ENCODE peak calls at places on chromosomes 5 and 9, in ten cellular contexts. One of them, this sample, is unnamed.
A peak's percentile ranks its signal among the peaks of the same experiment; 100 is the strongest.

GRCh38 chr5:81534481-81534840 is 140.5 kb upstream of the ACOT12 start:
- DNase-seq in CD8-positive, alpha-beta T cell: no peak
- DNase-seq in right cardiac atrium: no peak
- DNase-seq in SK-N-MC: no peak
- DNase-seq in IMR-90: peak; percentile 4
- DNase-seq in heart right ventricle: no peak
- DNase-seq in MM.1S: no peak
- DNase-seq in cardiac fibroblast: peak; percentile 53
- DNase-seq in esophagus squamous epithelium: no peak
- DNase-seq in mesendoderm: no peak
- DNase-seq in this sample: no peak

GRCh38 chr5:57276353-57276752 is 102.5 kb downstream of the GPBP1 start:
- DNase-seq in CD8-positive, alpha-beta T cell: no peak
- DNase-seq in right cardiac atrium: no peak
- DNase-seq in SK-N-MC: no peak
- DNase-seq in IMR-90: no peak
- DNase-seq in heart right ventricle: no peak
- DNase-seq in MM.1S: no peak
- DNase-seq in cardiac fibroblast: peak; percentile 34
- DNase-seq in esophagus squamous epithelium: no peak
- DNase-seq in mesendoderm: peak; percentile 11
- DNase-seq in this sample: no peak

GRCh38 chr5:171801-172331 is 19.4 kb upstream of the LRRC14B start:
- DNase-seq in CD8-positive, alpha-beta T cell: no peak
- DNase-seq in right cardiac atrium: no peak
- DNase-seq in SK-N-MC: no peak
- DNase-seq in IMR-90: no peak
- DNase-seq in heart right ventricle: no peak
- DNase-seq in MM.1S: no peak
- DNase-seq in cardiac fibroblast: no peak
- DNase-seq in esophagus squamous epithelium: no peak
- DNase-seq in mesendoderm: no peak
- DNase-seq in this sample: no peak

GRCh38 chr9:120395374-120395773 is 184.6 kb downstream of the CDK5RAP2 start:
- DNase-seq in CD8-positive, alpha-beta T cell: no peak
- DNase-seq in right cardiac atrium: no peak
- DNase-seq in SK-N-MC: no peak
- DNase-seq in IMR-90: no peak
- DNase-seq in heart right ventricle: no peak
- DNase-seq in MM.1S: no peak
- DNase-seq in cardiac fibroblast: no peak
- DNase-seq in esophagus squamous epithelium: no peak
- DNase-seq in mesendoderm: no peak
- DNase-seq in this sample: no peak

GRCh38 chr5:104199771-104200170 is 637.2 kb upstream of the NUDT12 start:
- DNase-seq in CD8-positive, alpha-beta T cell: no peak
- DNase-seq in right cardiac atrium: no peak
- DNase-seq in SK-N-MC: no peak
- DNase-seq in IMR-90: no peak
- DNase-seq in heart right ventricle: no peak
- DNase-seq in MM.1S: no peak
- DNase-seq in cardiac fibroblast: peak; percentile 13
- DNase-seq in esophagus squamous epithelium: no peak
- DNase-seq in mesendoderm: no peak
- DNase-seq in this sample: no peak

GRCh38 chr5:124021066-124021641 is 509.2 kb downstream of the CSNK1G3 start:
- DNase-seq in CD8-positive, alpha-beta T cell: no peak
- DNase-seq in right cardiac atrium: no peak
- DNase-seq in SK-N-MC: no peak
- DNase-seq in IMR-90: no peak
- DNase-seq in heart right ventricle: no peak
- DNase-seq in MM.1S: no peak
- DNase-seq in cardiac fibroblast: no peak
- DNase-seq in esophagus squamous epithelium: no peak
- DNase-seq in mesendoderm: peak; percentile 37
- DNase-seq in this sample: no peak

GRCh38 chr5:88515881-88516819 is 247.5 kb upstream of the TMEM161B start:
- DNase-seq in CD8-positive, alpha-beta T cell: no peak
- DNase-seq in right cardiac atrium: no peak
- DNase-seq in SK-N-MC: no peak
- DNase-seq in IMR-90: peak; percentile 50
- DNase-seq in heart right ventricle: no peak
- DNase-seq in MM.1S: no peak
- DNase-seq in cardiac fibroblast: no peak
- DNase-seq in esophagus squamous epithelium: no peak
- DNase-seq in mesendoderm: no peak
- DNase-seq in this sample: no peak

GRCh38 chr5:110019119-110019518 is 329.4 kb downstream of the MAN2A1 start:
- DNase-seq in CD8-positive, alpha-beta T cell: no peak
- DNase-seq in right cardiac atrium: no peak
- DNase-seq in SK-N-MC: no peak
- DNase-seq in IMR-90: no peak
- DNase-seq in heart right ventricle: no peak
- DNase-seq in MM.1S: no peak
- DNase-seq in cardiac fibroblast: no peak
- DNase-seq in esophagus squamous epithelium: no peak
- DNase-seq in mesendoderm: no peak
- DNase-seq in this sample: no peak

GRCh38 chr9:21933865-21934264 is 60.3 kb downstream of the CDKN2A start:
- DNase-seq in CD8-positive, alpha-beta T cell: no peak
- DNase-seq in right cardiac atrium: no peak
- DNase-seq in SK-N-MC: no peak
- DNase-seq in IMR-90: peak; percentile 57
- DNase-seq in heart right ventricle: no peak
- DNase-seq in MM.1S: no peak
- DNase-seq in cardiac fibroblast: peak; percentile 73
- DNase-seq in esophagus squamous epithelium: no peak
- DNase-seq in mesendoderm: no peak
- DNase-seq in this sample: no peak

GRCh38 chr5:122091942-122092600 is 14.0 kb upstream of the LOX start:
- DNase-seq in CD8-positive, alpha-beta T cell: no peak
- DNase-seq in right cardiac atrium: no peak
- DNase-seq in SK-N-MC: peak; percentile 26
- DNase-seq in IMR-90: peak; percentile 77
- DNase-seq in heart right ventricle: no peak
- DNase-seq in MM.1S: no peak
- DNase-seq in cardiac fibroblast: peak; percentile 73
- DNase-seq in esophagus squamous epithelium: no peak
- DNase-seq in mesendoderm: peak; percentile 64
- DNase-seq in this sample: no peak

GRCh38 chr5:96528262-96528661 is 95.2 kb upstream of the PCSK1 start:
- DNase-seq in CD8-positive, alpha-beta T cell: no peak
- DNase-seq in right cardiac atrium: no peak
- DNase-seq in SK-N-MC: no peak
- DNase-seq in IMR-90: no peak
- DNase-seq in heart right ventricle: no peak
- DNase-seq in MM.1S: no peak
- DNase-seq in cardiac fibroblast: no peak
- DNase-seq in esophagus squamous epithelium: no peak
- DNase-seq in mesendoderm: peak; percentile 33
- DNase-seq in this sample: no peak

GRCh38 chr9:76799481-76799880 is 35.2 kb downstream of the PCA3 start:
- DNase-seq in CD8-positive, alpha-beta T cell: no peak
- DNase-seq in right cardiac atrium: no peak
- DNase-seq in SK-N-MC: no peak
- DNase-seq in IMR-90: no peak
- DNase-seq in heart right ventricle: no peak
- DNase-seq in MM.1S: no peak
- DNase-seq in cardiac fibroblast: no peak
- DNase-seq in esophagus squamous epithelium: no peak
- DNase-seq in mesendoderm: no peak
- DNase-seq in this sample: no peak

DNA sequence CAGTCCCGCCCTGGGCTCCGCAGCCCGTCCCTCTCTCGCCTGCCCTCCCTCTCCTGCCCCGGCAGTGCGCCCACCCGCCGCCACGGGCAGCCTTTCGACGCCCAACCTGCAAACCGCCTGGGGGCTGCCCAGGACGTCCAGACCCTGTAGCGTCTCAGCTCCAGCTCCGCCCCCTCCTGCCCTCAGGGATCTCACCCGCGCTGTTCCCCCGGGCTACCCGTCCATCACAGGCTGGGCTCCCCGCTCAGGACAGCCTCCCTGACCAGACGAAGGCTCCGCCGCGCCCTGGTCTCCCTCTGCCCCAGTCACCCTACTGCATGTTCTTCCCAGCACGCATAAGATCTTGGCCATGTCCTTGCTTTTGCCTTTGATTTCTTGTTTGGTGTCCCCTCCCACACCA is 1.4 kb downstream of the RASGEF1C start:
- DNase-seq in CD8-positive, alpha-beta T cell: no peak
- DNase-seq in right cardiac atrium: no peak
- DNase-seq in SK-N-MC: no peak
- DNase-seq in IMR-90: no peak
- DNase-seq in heart right ventricle: no peak
- DNase-seq in MM.1S: no peak
- DNase-seq in cardiac fibroblast: no peak
- DNase-seq in esophagus squamous epithelium: no peak
- DNase-seq in mesendoderm: no peak
- DNase-seq in this sample: no peak
- H3K4me3 ChIP-seq in CD8-positive, alpha-beta T cell: no peak overlapping the region
- H3K4me3 ChIP-seq in right cardiac atrium: no peak overlapping the region
- H3K4me3 ChIP-seq in SK-N-MC: no peak overlapping the region
- H3K4me3 ChIP-seq in IMR-90: no peak overlapping the region
- H3K4me3 ChIP-seq in heart right ventricle: no peak overlapping the region
- H3K4me3 ChIP-seq in MM.1S: no peak overlapping the region
- H3K4me3 ChIP-seq in cardiac fibroblast: no peak overlapping the region
- H3K4me3 ChIP-seq in esophagus squamous epithelium: no peak overlapping the region
- H3K4me3 ChIP-seq in mesendoderm: no peak overlapping the region
- H3K4me3 ChIP-seq in this sample: no peak overlapping the region

DNA sequence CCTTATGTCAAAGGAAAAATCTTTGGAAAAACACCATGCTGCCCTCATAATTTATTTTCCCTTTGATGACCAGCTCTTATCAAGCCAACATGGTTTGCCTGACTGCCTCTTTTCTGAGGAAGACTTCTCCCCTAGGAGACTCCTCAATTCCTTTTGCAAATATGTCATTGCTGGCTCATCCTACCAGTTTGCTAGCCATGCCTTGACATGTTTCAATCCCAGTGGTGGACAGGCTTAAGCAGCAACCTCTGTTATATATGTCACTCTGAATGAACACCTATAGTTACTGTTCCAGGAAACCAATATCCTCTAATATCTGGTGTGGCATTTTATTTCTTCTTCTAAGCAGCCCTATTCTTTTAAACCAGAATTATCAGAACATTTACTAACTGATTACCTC is 615.8 kb downstream of the HTR1A start:
- DNase-seq in CD8-positive, alpha-beta T cell: no peak
- DNase-seq in right cardiac atrium: no peak
- DNase-seq in SK-N-MC: no peak
- DNase-seq in IMR-90: no peak
- DNase-seq in heart right ventricle: no peak
- DNase-seq in MM.1S: no peak
- DNase-seq in cardiac fibroblast: no peak
- DNase-seq in esophagus squamous epithelium: no peak
- DNase-seq in mesendoderm: no peak
- DNase-seq in this sample: no peak
- H3K4me3 ChIP-seq in CD8-positive, alpha-beta T cell: no peak overlapping the region
- H3K4me3 ChIP-seq in right cardiac atrium: no peak overlapping the region
- H3K4me3 ChIP-seq in SK-N-MC: no peak overlapping the region
- H3K4me3 ChIP-seq in IMR-90: no peak overlapping the region
- H3K4me3 ChIP-seq in heart right ventricle: no peak overlapping the region
- H3K4me3 ChIP-seq in MM.1S: no peak overlapping the region
- H3K4me3 ChIP-seq in cardiac fibroblast: no peak overlapping the region
- H3K4me3 ChIP-seq in esophagus squamous epithelium: no peak overlapping the region
- H3K4me3 ChIP-seq in mesendoderm: no peak overlapping the region
- H3K4me3 ChIP-seq in this sample: no peak overlapping the region

DNA sequence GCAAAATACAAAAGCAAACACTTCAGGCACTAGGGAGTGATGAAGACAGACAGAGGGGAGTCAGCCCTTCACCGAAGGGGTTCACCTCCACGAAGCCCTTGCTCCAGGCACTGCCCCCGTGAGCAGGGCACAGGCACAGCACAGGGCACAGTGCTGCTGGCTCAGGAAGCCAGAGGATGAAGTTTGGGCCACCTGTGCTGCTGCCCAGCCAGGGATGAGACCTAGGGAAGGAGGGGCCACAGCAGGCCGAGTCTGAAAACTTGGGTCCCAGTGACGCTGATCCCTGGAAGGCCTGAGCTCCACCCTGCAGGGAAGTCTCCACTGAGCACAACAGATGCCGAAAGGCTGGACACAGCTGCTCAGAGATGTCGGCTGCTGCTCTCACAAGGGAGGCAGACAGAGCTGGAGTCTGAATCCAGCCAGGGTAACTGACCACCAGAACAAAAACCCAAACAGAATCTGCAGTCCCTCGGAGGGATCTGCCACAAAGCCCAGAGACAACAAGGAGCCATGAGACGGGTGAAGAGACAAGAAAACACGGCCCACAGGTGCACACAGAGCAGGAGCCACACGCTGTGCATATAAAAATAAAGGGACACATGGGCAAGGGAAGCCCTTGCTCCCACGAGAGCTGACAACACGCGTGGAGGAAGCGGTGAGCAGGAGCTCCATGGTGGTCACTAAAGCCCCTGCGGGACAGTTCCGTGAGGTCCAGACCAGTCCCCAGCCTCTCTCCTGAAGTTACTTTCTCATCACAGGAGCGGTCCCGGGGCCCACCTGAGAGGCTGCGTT is 91.0 kb downstream of the CAMSAP1 start:
- DNase-seq in CD8-positive, alpha-beta T cell: no peak
- DNase-seq in right cardiac atrium: no peak
- DNase-seq in SK-N-MC: no peak
- DNase-seq in IMR-90: no peak
- DNase-seq in heart right ventricle: no peak
- DNase-seq in MM.1S: no peak
- DNase-seq in cardiac fibroblast: no peak
- DNase-seq in esophagus squamous epithelium: no peak
- DNase-seq in mesendoderm: no peak
- DNase-seq in this sample: no peak
- H3K4me3 ChIP-seq in CD8-positive, alpha-beta T cell: no peak overlapping the region
- H3K4me3 ChIP-seq in right cardiac atrium: no peak overlapping the region
- H3K4me3 ChIP-seq in SK-N-MC: no peak overlapping the region
- H3K4me3 ChIP-seq in IMR-90: no peak overlapping the region
- H3K4me3 ChIP-seq in heart right ventricle: no peak overlapping the region
- H3K4me3 ChIP-seq in MM.1S: no peak overlapping the region
- H3K4me3 ChIP-seq in cardiac fibroblast: no peak overlapping the region
- H3K4me3 ChIP-seq in esophagus squamous epithelium: no peak overlapping the region
- H3K4me3 ChIP-seq in mesendoderm: no peak overlapping the region
- H3K4me3 ChIP-seq in this sample: no peak overlapping the region

DNA sequence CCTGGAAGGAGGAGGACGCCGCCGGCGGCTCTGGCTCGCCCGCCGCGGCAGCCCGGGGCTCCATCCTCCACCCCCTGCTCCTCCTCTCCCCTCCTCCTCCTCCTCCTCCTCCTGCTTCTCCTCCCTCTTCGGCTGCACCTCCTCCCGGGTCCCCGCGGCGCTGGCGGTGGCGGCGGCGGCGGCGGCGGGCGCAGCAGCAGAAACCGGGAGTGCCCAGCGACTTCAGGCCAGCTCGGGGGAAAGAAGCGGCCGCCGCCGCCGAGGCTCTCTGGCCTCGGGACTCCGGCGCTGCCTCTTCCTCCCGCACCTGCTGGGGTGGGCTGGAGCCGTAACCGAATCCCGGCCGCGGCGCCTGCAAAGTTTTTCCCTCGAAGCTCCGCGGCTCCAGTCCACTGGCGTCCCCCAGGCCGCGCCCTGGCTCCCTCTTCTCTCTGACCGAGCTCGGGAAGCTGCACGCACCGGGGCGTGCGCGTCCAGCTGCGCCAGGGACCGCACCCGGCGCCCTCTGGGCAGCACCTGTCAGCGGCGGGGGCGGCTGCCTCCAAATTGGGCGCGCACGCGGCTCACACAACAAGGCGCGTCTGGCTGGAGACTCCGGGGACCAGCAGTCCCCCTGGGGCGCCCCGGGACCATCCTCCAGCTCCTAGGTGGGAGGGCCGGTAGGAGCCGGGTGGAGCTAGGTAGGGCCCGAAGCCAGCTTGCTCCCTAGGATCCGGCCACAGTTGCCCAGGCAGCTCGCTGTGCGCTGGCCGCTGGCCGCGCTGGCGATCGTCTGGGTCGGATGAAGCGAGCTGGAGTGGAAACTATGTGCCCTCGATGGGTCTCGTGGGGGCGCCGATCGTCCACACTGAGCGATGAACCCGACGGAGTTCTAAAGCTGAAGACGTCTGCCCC is at the start of gene MCTP1:
- DNase-seq in CD8-positive, alpha-beta T cell: no peak
- DNase-seq in right cardiac atrium: peak; percentile 14
- DNase-seq in SK-N-MC: no peak
- DNase-seq in IMR-90: no peak
- DNase-seq in heart right ventricle: peak; percentile 15
- DNase-seq in MM.1S: peak; percentile 16
- DNase-seq in cardiac fibroblast: peak; percentile 11
- DNase-seq in esophagus squamous epithelium: no peak
- DNase-seq in mesendoderm: peak; percentile 53
- DNase-seq in this sample: no peak
- H3K4me3 ChIP-seq in CD8-positive, alpha-beta T cell: peak within 1 kb of the TSS; percentile 37
- H3K4me3 ChIP-seq in right cardiac atrium: peak within 1 kb of the TSS; percentile 61
- H3K4me3 ChIP-seq in SK-N-MC: peak within 1 kb of the TSS; percentile 79
- H3K4me3 ChIP-seq in IMR-90: peak within 1 kb of the TSS; percentile 30
- H3K4me3 ChIP-seq in heart right ventricle: peak within 1 kb of the TSS; percentile 65
- H3K4me3 ChIP-seq in MM.1S: peak within 1 kb of the TSS; percentile 79
- H3K4me3 ChIP-seq in cardiac fibroblast: peak within 1 kb of the TSS; percentile 37
- H3K4me3 ChIP-seq in esophagus squamous epithelium: peak within 1 kb of the TSS; percentile 50
- H3K4me3 ChIP-seq in mesendoderm: peak within 1 kb of the TSS; percentile 39
- H3K4me3 ChIP-seq in this sample: peak within 1 kb of the TSS; percentile 45